ENCODE peak calls at places on chromosomes 6 and 20, in nine cellular contexts. H, R, K, S, P, L, U, Z and T are unnamed samples.

GRCh38 chr6:24864345-24864744 is 65.6 kb upstream of the ARMH2 start:
- DNase-seq in U (peak; percentile 14), S (no peak), H (no peak), Z (no peak), K (no peak), P (no peak), L (no peak), R (no peak), T (no peak)

GRCh38 chr6:43436577-43437282 is 9.4 kb downstream of the ABCC10 start:
- DNase-seq in R (no peak), U (peak; percentile 61), L (no peak), K (no peak), H (peak; percentile 83), P (no peak), Z (no peak), S (peak; percentile 85), T (peak; percentile 15)

GRCh38 chr6:8825726-8826125 is 390.4 kb upstream of the SLC35B3 start:
- DNase-seq in P (no peak), H (no peak), K (no peak), R (no peak), L (no peak), Z (no peak), S (no peak), U (no peak), T (no peak)

GRCh38 chr20:21251278-21251677 is 51.9 kb upstream of the XRN2 start:
- DNase-seq in K (no peak), S (no peak), H (peak; percentile 72), P (no peak), U (no peak), Z (no peak), R (no peak), L (no peak), T (peak; percentile 17)

GRCh38 chr6:6843057-6843627 is 254.6 kb downstream of the LY86 start:
- DNase-seq in H (peak; percentile 80), Z (no peak), S (peak; percentile 31), P (no peak), U (no peak), K (no peak), L (no peak), R (no peak), T (no peak)

GRCh38 chr6:115570326-115570725 is 490.4 kb downstream of the FRK start:
- DNase-seq in P (no peak), Z (no peak), S (no peak), H (no peak), L (no peak), K (no peak), R (no peak), U (no peak), T (no peak)

GRCh38 chr6:56806368-56806767 is 148.5 kb upstream of the BEND6 start:
- DNase-seq in H (no peak), P (no peak), R (no peak), Z (no peak), K (no peak), L (no peak), S (no peak), U (no peak), T (no peak)

GRCh38 chr20:50172347-50173013 is 18.1 kb upstream of the CEBPB start:
- DNase-seq in L (peak; percentile 89), S (peak; percentile 88), R (peak; percentile 85), P (peak; percentile 93), Z (peak; percentile 88), U (peak; percentile 61), K (no peak), H (peak; percentile 56), T (peak; percentile 33)

GRCh38 chr6:119587537-119587936 is 238.0 kb upstream of the MAN1A1 start:
- DNase-seq in U (no peak), K (no peak), S (peak; percentile 8), R (no peak), Z (no peak), L (no peak), H (peak; percentile 74), P (no peak), T (no peak)

GRCh38 chr6:85192186-85192585 is 257.7 kb upstream of the NT5E start:
- DNase-seq in Z (no peak), R (no peak), K (no peak), L (no peak), S (no peak), P (no peak), U (peak; percentile 65), H (no peak), T (no peak)

GRCh38 chr20:61925555-61926252 is 140.0 kb downstream of the TAF4 start:
- DNase-seq in P (peak; percentile 4), K (no peak), S (peak; percentile 66), U (peak; percentile 79), R (no peak), Z (no peak), L (no peak), H (peak; percentile 53), T (no peak)

GRCh38 chr20:43744121-43744520 is 17.3 kb upstream of the GTSF1L start:
- DNase-seq in K (no peak), H (no peak), U (no peak), L (no peak), P (no peak), Z (no peak), R (no peak), S (peak; percentile 56), T (peak; percentile 70)

GRCh38 chr6:165308926-165309731 is at the start of gene C6orf118:
- DNase-seq in P (peak; percentile 34), S (no peak), K (no peak), U (peak; percentile 85), L (peak; percentile 83), H (peak; percentile 40), R (no peak), Z (no peak), T (peak; percentile 7)

GRCh38 chr20:49562341-49563014 is 5.5 kb downstream of the PTGIS start:
- DNase-seq in U (peak; percentile 77), H (no peak), R (peak; percentile 49), S (peak; percentile 92), P (peak; percentile 75), L (no peak), Z (peak; percentile 94), K (no peak), T (no peak)

GRCh38 chr6:34027939-34028441 is 117.9 kb downstream of the GRM4 start:
- DNase-seq in U (no peak), R (no peak), K (no peak), H (no peak), L (no peak), S (no peak), P (no peak), Z (no peak), T (no peak)
- TF ChIP-seq CTCF in U (no peak), R (peak; percentile 8), K (no peak), H (no peak), L (peak; percentile 43), S (peak; percentile 4), P (no peak), Z (no peak), T (peak; percentile 44)

DNA sequence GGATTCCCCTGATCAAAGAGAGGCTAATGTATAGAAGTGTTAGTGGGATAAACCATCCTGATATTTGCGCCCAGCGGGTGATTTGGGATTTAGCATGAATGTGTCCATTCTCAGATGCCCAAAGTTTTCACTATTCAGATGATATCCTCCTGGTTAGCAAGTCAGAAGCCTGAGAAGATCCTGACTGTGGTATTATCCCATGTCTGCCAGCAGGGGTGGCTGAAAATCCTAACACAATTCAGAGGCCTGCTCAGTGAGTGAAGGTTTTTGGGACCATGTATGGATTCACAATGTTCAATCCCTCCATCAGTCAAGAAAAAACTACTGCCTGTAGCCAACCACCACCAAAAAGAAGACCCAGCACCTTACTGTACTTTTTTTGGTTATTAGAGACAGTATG is 34.1 kb upstream of the SPACA1 start:
- DNase-seq in S (no peak), K (no peak), P (no peak), Z (no peak), R (no peak), U (no peak), H (no peak), L (no peak), T (no peak)
- TF ChIP-seq CTCF in S (no peak), K (no peak), P (no peak), Z (no peak), R (no peak), U (peak; percentile 48), H (no peak), L (no peak), T (no peak)

GRCh38 chr6:42404494-42404893 is 47.2 kb downstream of the TRERF1 start:
- DNase-seq in S (peak; percentile 78), U (peak; percentile 47), R (peak; percentile 80), Z (no peak), P (no peak), H (peak; percentile 93), K (no peak), L (no peak), T (peak; percentile 65)

GRCh38 chr6:42402184-42402583 is 49.5 kb downstream of the TRERF1 start:
- DNase-seq in Z (no peak), H (peak; percentile 75), K (peak; percentile 92), L (no peak), U (no peak), R (no peak), S (peak; percentile 6), P (no peak), T (peak; percentile 84)

GRCh38 chr6:42405025-42405424 is 46.7 kb downstream of the TRERF1 start:
- DNase-seq in S (no peak), U (peak; percentile 35), R (no peak), H (peak; percentile 29), Z (no peak), L (no peak), P (no peak), K (no peak), T (no peak)

GRCh38 chr6:42403831-42404230 is 47.9 kb downstream of the TRERF1 start:
- DNase-seq in K (no peak), Z (no peak), P (no peak), R (no peak), U (no peak), S (no peak), L (no peak), H (peak; percentile 32), T (no peak)

GRCh38 chr6:42403415-42403814 is 48.3 kb downstream of the TRERF1 start:
- DNase-seq in K (no peak), Z (no peak), P (no peak), S (peak; percentile 64), H (peak; percentile 91), R (peak; percentile 56), L (no peak), U (no peak), T (no peak)
- TF ChIP-seq CTCF in K (no peak), Z (no peak), P (no peak), S (no peak), H (peak; percentile 43), R (no peak), L (no peak), U (peak; percentile 20), T (no peak)

DNA sequence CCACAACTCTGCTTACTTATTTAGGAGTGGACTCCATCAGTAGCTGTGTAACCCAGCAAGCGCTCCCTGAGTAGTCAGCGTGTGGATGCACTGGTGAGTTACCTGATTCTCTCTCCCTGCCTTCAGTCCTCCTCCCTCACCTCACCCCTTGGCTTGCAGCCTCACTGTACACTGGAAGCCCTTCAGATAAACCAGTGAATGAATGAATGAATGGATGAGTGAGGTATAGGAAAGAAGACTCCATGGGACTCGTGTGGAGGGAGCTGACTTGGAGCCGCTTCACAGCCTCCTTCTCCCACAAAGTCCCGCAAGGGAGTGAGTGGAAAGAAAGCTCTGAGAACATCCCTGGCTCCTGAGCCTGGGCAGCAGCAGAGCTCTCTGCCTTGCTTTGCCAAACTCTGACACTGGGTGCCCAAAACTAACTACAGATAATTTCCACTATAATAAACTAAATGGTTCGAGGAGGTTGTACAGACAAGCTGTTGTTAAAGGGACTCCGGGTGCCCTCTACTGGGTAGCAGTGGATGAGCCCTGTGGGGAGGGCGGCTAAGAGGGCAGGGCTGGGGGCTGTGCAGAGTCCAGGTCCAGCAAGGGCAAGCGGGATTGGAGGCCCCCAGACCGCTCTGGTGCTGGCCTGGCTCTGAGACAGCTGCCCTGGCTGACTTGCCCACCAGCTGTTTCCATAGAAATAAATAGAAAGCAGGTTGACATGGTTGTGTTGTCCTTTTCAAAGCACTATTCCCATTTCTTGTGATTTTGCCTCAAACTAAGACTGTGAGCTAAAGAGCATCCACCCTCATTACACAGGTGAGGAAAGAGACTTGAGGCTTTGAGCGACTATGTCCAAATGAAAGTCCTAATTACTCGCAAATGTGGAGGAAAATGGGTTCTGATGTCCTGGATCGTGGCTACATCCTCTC is 167.7 kb upstream of the CST7 start:
- DNase-seq in L (peak; percentile 23), U (no peak), S (peak; percentile 32), K (peak; percentile 29), P (no peak), H (peak; percentile 45), Z (no peak), R (no peak), T (peak; percentile 49)
- TF ChIP-seq CTCF in L (no peak), U (peak; percentile 84), S (peak; percentile 69), K (peak; percentile 45), P (peak; percentile 44), H (peak; percentile 62), Z (peak; percentile 47), R (peak; percentile 20), T (no peak)